ENCODE peak calls at places on chromosomes 6 and 20, in four cellular contexts. One of them, this sample, is unnamed.

GRCh38 chr6:105900120-105900937 is 185.8 kb upstream of the PRDM1 start:
- DNase-seq in HCT116: no peak
- DNase-seq in GM12878: no peak
- DNase-seq in HepG2: no peak
- DNase-seq in this sample: no peak

GRCh38 chr6:81515562-81516453 is 236.7 kb downstream of the TENT5A start:
- DNase-seq in GM12878: no peak
- DNase-seq in HCT116: no peak
- DNase-seq in HepG2: no peak
- DNase-seq in this sample: no peak

GRCh38 chr6:71665931-71666330 is 220.4 kb upstream of the RIMS1 start:
- DNase-seq in GM12878: no peak
- DNase-seq in HCT116: no peak
- DNase-seq in HepG2: no peak
- DNase-seq in this sample: no peak

GRCh38 chr20:54293526-54293925 is 85.6 kb downstream of the PFDN4 start:
- DNase-seq in HepG2: no peak
- DNase-seq in HCT116: no peak
- DNase-seq in GM12878: no peak
- DNase-seq in this sample: no peak

GRCh38 chr6:153031335-153031955 is 28.9 kb upstream of the MTRF1L start:
- DNase-seq in HepG2: no peak
- DNase-seq in HCT116: no peak
- DNase-seq in GM12878: no peak
- DNase-seq in this sample: no peak

GRCh38 chr6:126202689-126203088 is 137.2 kb upstream of the CENPW start:
- DNase-seq in GM12878: no peak
- DNase-seq in HCT116: no peak
- DNase-seq in HepG2: no peak
- DNase-seq in this sample: no peak

GRCh38 chr6:26032387-26033131 is 54.7 kb upstream of the HFE start:
- DNase-seq in HepG2: no peak
- DNase-seq in HCT116: no peak
- DNase-seq in GM12878: peak; percentile 55
- DNase-seq in this sample: no peak

GRCh38 chr6:122079906-122080305 is 319.5 kb upstream of the HSF2 start:
- DNase-seq in GM12878: no peak
- DNase-seq in HCT116: no peak
- DNase-seq in HepG2: no peak
- DNase-seq in this sample: no peak

GRCh38 chr6:136059308-136059707 is 190.8 kb downstream of the MTFR2 start:
- DNase-seq in HepG2: no peak
- DNase-seq in GM12878: no peak
- DNase-seq in HCT116: no peak
- DNase-seq in this sample: no peak

GRCh38 chr6:54681987-54682386 is 164.6 kb upstream of the FAM83B start:
- DNase-seq in HCT116: peak; percentile 12
- DNase-seq in HepG2: no peak
- DNase-seq in GM12878: no peak
- DNase-seq in this sample: no peak

GRCh38 chr6:106113256-106113954 is 27.3 kb downstream of the PRDM1 start:
- DNase-seq in HepG2: no peak
- DNase-seq in HCT116: no peak
- DNase-seq in GM12878: no peak
- DNase-seq in this sample: no peak

GRCh38 chr20:41078329-41078728 is 49.7 kb downstream of the TOP1 start:
- DNase-seq in HCT116: no peak
- DNase-seq in HepG2: peak; percentile 77
- DNase-seq in GM12878: peak; percentile 21
- DNase-seq in this sample: no peak

GRCh38 chr20:11350126-11351005 is 567.3 kb upstream of the BTBD3 start:
- DNase-seq in GM12878: no peak
- DNase-seq in HepG2: no peak
- DNase-seq in HCT116: no peak
- DNase-seq in this sample: peak; percentile 26

GRCh38 chr6:105545947-105546710 is 143.2 kb upstream of the PREP start:
- DNase-seq in GM12878: no peak
- DNase-seq in HepG2: no peak
- DNase-seq in HCT116: no peak
- DNase-seq in this sample: no peak

GRCh38 chr6:154974485-154975149 is 20.5 kb upstream of the TIAM2 start:
- DNase-seq in HepG2: no peak
- DNase-seq in HCT116: no peak
- DNase-seq in GM12878: no peak
- DNase-seq in this sample: no peak

GRCh38 chr6:147088861-147089260 is 115.4 kb upstream of the STXBP5 start:
- DNase-seq in HCT116: no peak
- DNase-seq in HepG2: no peak
- DNase-seq in GM12878: no peak
- DNase-seq in this sample: no peak

GRCh38 chr6:353642-354614 is 37.6 kb upstream of the IRF4 start:
- DNase-seq in HepG2: no peak
- DNase-seq in HCT116: no peak
- DNase-seq in GM12878: no peak
- DNase-seq in this sample: no peak

GRCh38 chr6:354631-355280 is 36.8 kb upstream of the IRF4 start:
- DNase-seq in HepG2: no peak
- DNase-seq in HCT116: no peak
- DNase-seq in GM12878: no peak
- DNase-seq in this sample: no peak

GRCh38 chr6:355809-356208 is 35.7 kb upstream of the IRF4 start:
- DNase-seq in HepG2: no peak
- DNase-seq in HCT116: no peak
- DNase-seq in GM12878: no peak
- DNase-seq in this sample: no peak

GRCh38 chr6:356828-357251 is 34.7 kb upstream of the IRF4 start:
- DNase-seq in HepG2: no peak
- DNase-seq in HCT116: no peak
- DNase-seq in GM12878: no peak
- DNase-seq in this sample: no peak

DNA sequence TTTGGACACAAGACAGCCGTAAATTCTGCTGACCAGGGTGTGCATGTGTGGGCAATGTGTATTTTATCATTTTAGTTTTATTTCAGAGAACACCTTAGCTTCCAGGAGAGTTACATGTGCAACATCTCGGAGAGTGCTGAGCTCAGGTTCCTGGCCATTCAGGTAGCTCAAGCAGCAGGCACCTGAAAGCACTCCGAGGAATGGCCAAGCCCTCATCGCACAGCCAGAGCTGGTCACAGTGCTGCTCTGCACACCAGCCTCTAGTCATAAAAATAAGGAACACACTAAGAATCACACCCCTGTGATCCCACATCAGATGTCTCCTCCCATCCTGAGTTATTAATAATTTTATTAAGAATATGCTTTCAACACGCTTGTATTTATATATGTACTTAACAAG is 36.2 kb upstream of the IRF4 start:
- DNase-seq in HCT116: no peak
- DNase-seq in GM12878: no peak
- DNase-seq in HepG2: no peak
- DNase-seq in this sample: no peak
- H3K9me3 ChIP-seq in HCT116: no peaks in the 10 kb centered on the region
- H3K9me3 ChIP-seq in GM12878: no peaks in the 10 kb centered on the region
- H3K9me3 ChIP-seq in HepG2: no peaks in the 10 kb centered on the region
- H3K9me3 ChIP-seq in this sample: no peaks in the 10 kb centered on the region

DNA sequence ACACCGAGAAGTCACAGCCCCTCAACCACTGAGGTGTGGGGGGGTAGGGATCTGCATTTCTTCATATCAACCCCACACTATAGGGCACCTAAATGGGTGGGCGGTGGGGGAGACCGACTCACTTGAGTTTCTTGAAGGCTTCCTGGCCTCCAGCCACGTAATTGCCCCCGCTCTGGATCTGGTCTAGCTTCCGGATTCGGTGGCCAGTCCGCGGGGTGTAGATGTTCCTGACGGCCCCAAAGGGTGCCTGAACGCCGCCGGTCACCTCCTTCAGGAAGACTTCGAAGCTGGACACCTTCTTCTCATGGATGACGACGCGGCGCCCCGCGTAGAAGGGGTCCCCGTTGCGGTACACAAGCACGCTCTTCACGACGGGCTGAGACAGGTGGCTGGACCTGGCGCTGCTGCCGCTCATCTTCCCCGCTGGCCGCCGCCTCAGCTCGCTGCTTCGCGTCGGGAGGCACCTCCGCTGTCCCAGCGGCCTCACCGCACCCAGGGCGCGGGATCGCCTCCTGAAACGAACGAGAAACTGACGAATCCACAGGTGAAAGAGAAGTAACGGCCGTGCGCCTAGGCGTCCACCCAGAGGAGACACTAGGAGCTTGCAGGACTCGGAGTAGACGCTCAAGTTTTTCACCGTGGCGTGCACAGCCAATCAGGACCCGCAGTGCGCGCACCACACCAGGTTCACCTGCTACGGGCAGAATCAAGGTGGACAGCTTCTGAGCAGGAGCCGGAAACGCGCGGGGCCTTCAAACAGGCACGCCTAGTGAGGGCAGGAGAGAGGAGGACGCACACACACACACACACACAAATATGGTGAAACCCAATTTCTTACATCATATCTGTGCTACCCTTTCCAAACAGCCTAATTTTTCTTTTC is at the start of gene DCDC2:
- DNase-seq in HepG2: peak; percentile 87
- DNase-seq in HCT116: no peak
- DNase-seq in GM12878: no peak
- DNase-seq in this sample: no peak
- TF ChIP-seq EZH2 in HepG2: no peak
- TF ChIP-seq EZH2 in HCT116: no peak
- TF ChIP-seq EZH2 in GM12878: no peak
- TF ChIP-seq EZH2 in this sample: no peak

DNA sequence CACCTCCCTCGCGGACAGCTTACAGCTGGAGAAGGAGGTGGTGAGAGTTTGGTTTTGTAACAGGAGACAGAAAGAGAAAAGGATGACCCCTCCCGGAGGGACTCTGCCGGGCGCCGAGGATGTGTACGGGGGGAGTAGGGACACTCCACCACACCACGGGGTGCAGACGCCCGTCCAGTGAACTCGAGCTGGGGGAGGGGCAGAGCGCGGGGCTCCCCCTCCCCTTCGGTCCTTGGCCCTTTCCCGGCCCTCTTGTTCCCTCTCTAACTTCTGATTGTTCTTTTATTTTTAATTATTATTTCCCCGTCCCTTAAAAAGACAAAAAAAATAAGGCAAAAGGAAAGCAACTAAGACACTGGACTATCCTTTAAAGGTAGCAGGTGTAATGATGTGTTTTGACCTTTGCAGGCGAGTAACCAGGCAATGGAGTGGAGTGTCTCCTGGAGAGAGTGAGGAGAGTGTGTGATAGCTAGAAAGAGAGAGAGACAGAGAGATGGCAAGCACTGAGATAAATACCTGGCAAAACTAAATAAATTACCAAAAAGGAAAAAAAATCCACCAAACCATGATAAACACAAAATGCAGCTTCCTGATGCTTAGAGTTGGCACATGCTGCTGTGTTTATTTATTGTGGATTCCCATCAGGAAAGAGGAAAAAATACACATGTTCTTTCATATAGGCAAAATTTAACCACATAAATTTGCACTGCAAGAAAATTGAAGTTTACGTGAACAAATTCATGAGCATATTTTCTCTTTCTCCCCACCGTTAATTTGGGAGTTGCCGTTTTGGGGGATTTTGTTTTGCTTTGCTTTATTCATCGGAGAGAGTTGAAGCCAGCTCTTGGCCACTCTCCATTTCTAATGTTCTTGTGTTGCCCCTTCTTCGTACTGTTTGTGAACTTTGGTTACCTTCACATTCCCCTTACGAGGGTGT is 1.9 kb downstream of the POU3F2 start:
- DNase-seq in GM12878: no peak
- DNase-seq in HCT116: no peak
- DNase-seq in HepG2: no peak
- DNase-seq in this sample: no peak
- TF ChIP-seq POLR2AphosphoS5 in GM12878: no peak
- TF ChIP-seq POLR2AphosphoS5 in HCT116: no peak
- TF ChIP-seq POLR2AphosphoS5 in HepG2: no peak
- TF ChIP-seq POLR2AphosphoS5 in this sample: peak; percentile 20

GRCh38 chr20:30485331-30486102 is 771.9 kb upstream of the DEFB115 start:
- DNase-seq in GM12878: no peak
- DNase-seq in HCT116: no peak
- DNase-seq in HepG2: no peak
- DNase-seq in this sample: no peak
- H3K9me3 ChIP-seq in GM12878: no peaks in the 10 kb centered on the region
- H3K9me3 ChIP-seq in HCT116: no peaks in the 10 kb centered on the region
- H3K9me3 ChIP-seq in HepG2: peaks cover 88% of the 10 kb centered on the region
- H3K9me3 ChIP-seq in this sample: no peaks in the 10 kb centered on the region

DNA sequence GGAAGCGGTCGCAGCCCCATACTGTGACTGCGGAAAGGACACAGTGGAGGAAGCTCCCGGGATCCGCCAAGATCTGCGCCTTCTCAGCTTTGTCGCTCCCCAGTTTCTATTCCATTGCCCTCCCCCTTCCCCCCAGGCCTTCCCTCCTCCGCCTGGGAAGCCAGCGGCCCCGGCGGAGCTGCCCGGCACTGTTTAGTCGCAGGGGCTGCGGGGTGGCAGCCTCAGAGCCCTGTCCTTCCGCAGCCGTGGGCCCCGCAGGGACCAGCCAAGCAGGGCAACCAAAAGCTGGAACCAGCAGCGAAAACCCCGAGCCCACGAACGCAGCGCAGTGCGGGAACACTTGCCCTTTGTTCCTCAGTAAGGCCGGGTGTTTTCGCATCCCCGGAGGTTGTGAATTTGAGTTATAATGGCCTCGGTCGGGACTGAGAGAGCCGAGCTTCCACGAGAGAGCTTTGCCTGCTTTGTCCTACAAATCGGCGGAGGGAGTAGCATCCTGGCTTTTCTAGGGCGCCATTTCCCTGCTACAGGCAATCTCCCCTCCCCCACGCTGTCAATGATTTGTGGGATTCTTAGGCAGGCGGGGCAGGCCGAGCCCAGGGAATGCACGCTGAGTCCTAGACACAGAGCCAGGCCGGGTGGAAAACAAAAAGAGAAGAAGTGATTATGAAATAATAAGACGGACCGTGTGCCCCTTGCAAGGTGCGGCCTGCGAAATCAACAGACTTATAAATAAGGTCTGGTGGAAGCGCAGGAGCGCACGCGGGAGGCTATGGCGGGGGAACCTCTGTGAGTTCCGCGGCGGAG is 4.0 kb upstream of the TUBB2B start:
- DNase-seq in HepG2: peak; percentile 80
- DNase-seq in GM12878: no peak
- DNase-seq in HCT116: no peak
- DNase-seq in this sample: no peak
- TF ChIP-seq EZH2 in HepG2: no peak
- TF ChIP-seq EZH2 in GM12878: no peak
- TF ChIP-seq EZH2 in HCT116: no peak
- TF ChIP-seq EZH2 in this sample: no peak

GRCh38 chr6:17709476-17709875 is 2.8 kb upstream of the NUP153 start:
- DNase-seq in HepG2: no peak
- DNase-seq in HCT116: no peak
- DNase-seq in GM12878: no peak
- DNase-seq in this sample: no peak

GRCh38 chr6:17705778-17706579 is 746 bp downstream of the NUP153 start:
- DNase-seq in HepG2: peak; percentile 57
- DNase-seq in GM12878: no peak
- DNase-seq in HCT116: no peak
- DNase-seq in this sample: no peak

GRCh38 chr6:17705428-17705777 is 1.3 kb downstream of the NUP153 start:
- DNase-seq in GM12878: no peak
- DNase-seq in HepG2: peak; percentile 37
- DNase-seq in HCT116: peak; percentile 21
- DNase-seq in this sample: no peak

GRCh38 chr6:17707371-17707651 is 586 bp upstream of the NUP153 start:
- DNase-seq in HCT116: no peak
- DNase-seq in GM12878: no peak
- DNase-seq in HepG2: no peak
- DNase-seq in this sample: no peak

GRCh38 chr6:17706580-17707370 is at the start of gene NUP153:
- DNase-seq in HCT116: peak; percentile 96
- DNase-seq in GM12878: peak; percentile 96
- DNase-seq in HepG2: peak; percentile 98
- DNase-seq in this sample: peak; percentile 97
- TF ChIP-seq POLR2AphosphoS5 in HCT116: peak; percentile 83
- TF ChIP-seq POLR2AphosphoS5 in GM12878: peak; percentile 87
- TF ChIP-seq POLR2AphosphoS5 in HepG2: peak; percentile 88
- TF ChIP-seq POLR2AphosphoS5 in this sample: peak; percentile 93

This sample was measured in SK-N-MC.